ENCODE peak calls at places on chromosomes 2 and 18, in ten cellular contexts. N is iPS DF 6.9; J is T-cell; T is HS-5; P is iPS-NIHi11; G is stimulated activated CD4-positive, alpha-beta T cell treated with anti-CD3 and anti-CD28 coated beads, TNF-alpha, amount 100 ng/mL, for 24 hours; L is NCI-H345; C is effector CD4-positive, alpha-beta T cell; U is neuronal stem cell; H is GM12878. B is an unnamed sample.

GRCh38 chr2:19643117-19643518 is 258.7 kb downstream of the TTC32 start:
- DNase-seq in N (no peak), J (no peak), T (no peak), P (no peak), G (no peak), L (no peak), C (no peak), U (no peak), H (peak), B (no peak)

GRCh38 chr2:85792783-85793441 is 39.1 kb downstream of the ATOH8 start:
- DNase-seq in N (no peak), J (no peak), T (peak), P (no peak), G (no peak), L (no peak), C (no peak), U (no peak), H (no peak), B (peak)

GRCh38 chr18:24228661-24229053 is 89.8 kb downstream of the CABYR start:
- DNase-seq in N (no peak), J (no peak), T (no peak), P (no peak), G (no peak), L (no peak), C (no peak), U (no peak), H (no peak), B (peak)

GRCh38 chr2:98550165-98550564 is 58.1 kb downstream of the COA5 start:
- DNase-seq in N (no peak), J (no peak), T (no peak), P (no peak), G (no peak), L (no peak), C (no peak), U (no peak), H (no peak), B (no peak)

GRCh38 chr2:60657673-60658072 is 98.4 kb upstream of the PAPOLG start:
- DNase-seq in N (no peak), J (no peak), T (no peak), P (no peak), G (no peak), L (no peak), C (no peak), U (no peak), H (no peak), B (no peak)

GRCh38 chr18:38847326-38847725 is 1281.7 kb upstream of the CELF4 start:
- DNase-seq in N (no peak), J (no peak), T (no peak), P (no peak), G (no peak), L (no peak), C (no peak), U (no peak), H (no peak), B (no peak)

GRCh38 chr18:31274915-31275314 is 43.0 kb upstream of the DSG1 start:
- DNase-seq in N (no peak), J (no peak), T (no peak), P (no peak), G (no peak), L (peak), C (no peak), U (no peak), H (no peak), B (peak)

GRCh38 chr18:50277935-50278334 is 3.4 kb downstream of the MBD1 start:
- DNase-seq in N (no peak), J (no peak), T (peak), P (no peak), G (no peak), L (no peak), C (no peak), U (no peak), H (no peak), B (no peak)

GRCh38 chr2:235556086-235556485 is 62.2 kb downstream of the AGAP1 start:
- DNase-seq in N (no peak), J (no peak), T (no peak), P (no peak), G (no peak), L (no peak), C (no peak), U (no peak), H (no peak), B (no peak)

GRCh38 chr2:181396575-181397062 is 60.6 kb upstream of the ITGA4 start:
- DNase-seq in N (no peak), J (no peak), T (no peak), P (no peak), G (no peak), L (no peak), C (no peak), U (no peak), H (no peak), B (peak)

GRCh38 chr18:34976534-34976898 is 64.7 kb upstream of the MAPRE2 start:
- DNase-seq in N (no peak), J (no peak), T (no peak), P (peak), G (no peak), L (no peak), C (no peak), U (no peak), H (no peak), B (no peak)

GRCh38 chr2:73823916-73824523 is 4.7 kb upstream of the STAMBP start:
- DNase-seq in N (no peak), J (peak), T (peak), P (peak), G (no peak), L (peak), C (peak), U (peak), H (peak), B (peak)

GRCh38 chr2:9820020-9820973 is 23.0 kb upstream of the TAF1B start:
- DNase-seq in N (peak), J (no peak), T (no peak), P (no peak), G (no peak), L (no peak), C (no peak), U (no peak), H (no peak), B (no peak)

GRCh38 chr2:15845737-15846405 is 94.5 kb upstream of the MYCN start:
- DNase-seq in N (no peak), J (no peak), T (no peak), P (no peak), G (no peak), L (no peak), C (no peak), U (no peak), H (no peak), B (no peak)

GRCh38 chr2:104547251-104547650 is 306.7 kb upstream of the POU3F3 start:
- DNase-seq in N (no peak), J (no peak), T (no peak), P (no peak), G (no peak), L (peak), C (no peak), U (no peak), H (no peak), B (no peak)

GRCh38 chr2:191486584-191487320 is 191.2 kb upstream of the NABP1 start:
- DNase-seq in N (no peak), J (no peak), T (peak), P (no peak), G (peak), L (no peak), C (no peak), U (no peak), H (no peak), B (peak)

GRCh38 chr18:79208882-79209281 is 139.7 kb downstream of the ATP9B start:
- DNase-seq in N (no peak), J (no peak), T (no peak), P (no peak), G (no peak), L (no peak), C (no peak), U (no peak), H (no peak), B (no peak)

GRCh38 chr2:128421861-128422311 is 103.2 kb upstream of the HS6ST1 start:
- DNase-seq in N (no peak), J (no peak), T (no peak), P (no peak), G (no peak), L (no peak), C (no peak), U (no peak), H (no peak), B (no peak)

GRCh38 chr18:69839497-69839896 is 108.2 kb downstream of the CD226 start:
- DNase-seq in N (no peak), J (no peak), T (no peak), P (no peak), G (no peak), L (no peak), C (no peak), U (no peak), H (no peak), B (no peak)

GRCh38 chr2:182618672-182619079 is 97.4 kb upstream of the DNAJC10 start:
- DNase-seq in N (no peak), J (no peak), T (no peak), P (no peak), G (no peak), L (no peak), C (no peak), U (no peak), H (no peak), B (no peak)

GRCh38 chr2:213279961-213280360 is 4.3 kb upstream of the SPAG16 start:
- DNase-seq in N (no peak), J (no peak), T (no peak), P (no peak), G (no peak), L (no peak), C (no peak), U (no peak), H (no peak), B (no peak)

GRCh38 chr2:112096098-112096497 is 41.0 kb downstream of the TMEM87B start:
- DNase-seq in N (no peak), J (no peak), T (no peak), P (no peak), G (no peak), L (no peak), C (no peak), U (no peak), H (no peak), B (no peak)

GRCh38 chr2:11562011-11562410 is 28.2 kb downstream of the GREB1 start:
- DNase-seq in N (no peak), J (no peak), T (no peak), P (no peak), G (no peak), L (no peak), C (no peak), U (no peak), H (no peak), B (no peak)

GRCh38 chr2:8515390-8515761 is 166.5 kb upstream of the ID2 start:
- DNase-seq in N (no peak), J (peak), T (no peak), P (no peak), G (peak), L (no peak), C (peak), U (no peak), H (peak), B (no peak)

GRCh38 chr2:160317113-160318099 is 117.3 kb upstream of the ITGB6 start:
- DNase-seq in N (no peak), J (no peak), T (no peak), P (no peak), G (no peak), L (no peak), C (no peak), U (peak), H (no peak), B (peak)

GRCh38 chr2:239329972-239330572 is 70.7 kb downstream of the HDAC4 start:
- DNase-seq in N (no peak), J (no peak), T (no peak), P (no peak), G (no peak), L (no peak), C (no peak), U (no peak), H (no peak), B (no peak)

GRCh38 chr2:233792720-233793119 is 14.6 kb downstream of the MROH2A start:
- DNase-seq in N (no peak), J (no peak), T (no peak), P (no peak), G (no peak), L (no peak), C (no peak), U (no peak), H (no peak), B (no peak)

GRCh38 chr2:241094172-241094571 is 7.9 kb downstream of the MTERF4 start:
- DNase-seq in N (no peak), J (no peak), T (no peak), P (no peak), G (no peak), L (no peak), C (no peak), U (no peak), H (no peak), B (no peak)